ENCODE peak calls at places on chromosome 19, in six cellular contexts. One of them, this sample, is unnamed.

GRCh38 chr19:38139122-38139521 is 84.9 kb downstream of the DPF1 start:
- DNase-seq in NCI-H2081: peak
- DNase-seq in C1 segment of cervical spinal cord: no peak
- DNase-seq in effector memory CD8-positive, alpha-beta T cell: no peak
- DNase-seq in stimulated activated CD4-positive, alpha-beta T cell treated with anti-CD3 and anti-CD28 coated beads, TNF-alpha, amount 100 ng/mL, for 48 hours: no peak
- DNase-seq in activated CD4-positive, alpha-beta T cell treated with anti-CD3 and anti-CD28 coated beads for 1 hour: no peak
- DNase-seq in this sample: no peak

GRCh38 chr19:50564229-50565105 is 3.8 kb downstream of the LRRC4B start:
- DNase-seq in activated CD4-positive, alpha-beta T cell treated with anti-CD3 and anti-CD28 coated beads for 1 hour: no peak
- DNase-seq in stimulated activated CD4-positive, alpha-beta T cell treated with anti-CD3 and anti-CD28 coated beads, TNF-alpha, amount 100 ng/mL, for 48 hours: no peak
- DNase-seq in effector memory CD8-positive, alpha-beta T cell: no peak
- DNase-seq in NCI-H2081: no peak
- DNase-seq in C1 segment of cervical spinal cord: no peak
- DNase-seq in this sample: no peak

GRCh38 chr19:55440411-55441105 is 2.5 kb downstream of the SHISA7 start:
- DNase-seq in activated CD4-positive, alpha-beta T cell treated with anti-CD3 and anti-CD28 coated beads for 1 hour: no peak
- DNase-seq in effector memory CD8-positive, alpha-beta T cell: no peak
- DNase-seq in C1 segment of cervical spinal cord: no peak
- DNase-seq in stimulated activated CD4-positive, alpha-beta T cell treated with anti-CD3 and anti-CD28 coated beads, TNF-alpha, amount 100 ng/mL, for 48 hours: no peak
- DNase-seq in NCI-H2081: no peak
- DNase-seq in this sample: no peak

GRCh38 chr19:6576869-6577281 is 14.1 kb downstream of the CD70 start:
- DNase-seq in stimulated activated CD4-positive, alpha-beta T cell treated with anti-CD3 and anti-CD28 coated beads, TNF-alpha, amount 100 ng/mL, for 48 hours: no peak
- DNase-seq in effector memory CD8-positive, alpha-beta T cell: no peak
- DNase-seq in activated CD4-positive, alpha-beta T cell treated with anti-CD3 and anti-CD28 coated beads for 1 hour: no peak
- DNase-seq in C1 segment of cervical spinal cord: no peak
- DNase-seq in NCI-H2081: no peak
- DNase-seq in this sample: no peak

GRCh38 chr19:10000171-10000826 is 10.0 kb downstream of the COL5A3 start:
- DNase-seq in C1 segment of cervical spinal cord: peak
- DNase-seq in stimulated activated CD4-positive, alpha-beta T cell treated with anti-CD3 and anti-CD28 coated beads, TNF-alpha, amount 100 ng/mL, for 48 hours: peak
- DNase-seq in activated CD4-positive, alpha-beta T cell treated with anti-CD3 and anti-CD28 coated beads for 1 hour: peak
- DNase-seq in NCI-H2081: peak
- DNase-seq in effector memory CD8-positive, alpha-beta T cell: peak
- DNase-seq in this sample: peak

GRCh38 chr19:30403583-30403982 is 31.4 kb downstream of the ZNF536 start:
- DNase-seq in NCI-H2081: no peak
- DNase-seq in activated CD4-positive, alpha-beta T cell treated with anti-CD3 and anti-CD28 coated beads for 1 hour: no peak
- DNase-seq in stimulated activated CD4-positive, alpha-beta T cell treated with anti-CD3 and anti-CD28 coated beads, TNF-alpha, amount 100 ng/mL, for 48 hours: no peak
- DNase-seq in C1 segment of cervical spinal cord: no peak
- DNase-seq in effector memory CD8-positive, alpha-beta T cell: no peak
- DNase-seq in this sample: no peak

GRCh38 chr19:37941820-37942515 is 35.0 kb downstream of the SIPA1L3 start:
- DNase-seq in NCI-H2081: no peak
- DNase-seq in activated CD4-positive, alpha-beta T cell treated with anti-CD3 and anti-CD28 coated beads for 1 hour: no peak
- DNase-seq in effector memory CD8-positive, alpha-beta T cell: no peak
- DNase-seq in stimulated activated CD4-positive, alpha-beta T cell treated with anti-CD3 and anti-CD28 coated beads, TNF-alpha, amount 100 ng/mL, for 48 hours: no peak
- DNase-seq in C1 segment of cervical spinal cord: no peak
- DNase-seq in this sample: no peak

GRCh38 chr19:35044317-35045117 is 3.0 kb downstream of the HPN start:
- DNase-seq in NCI-H2081: peak
- DNase-seq in activated CD4-positive, alpha-beta T cell treated with anti-CD3 and anti-CD28 coated beads for 1 hour: peak
- DNase-seq in effector memory CD8-positive, alpha-beta T cell: peak
- DNase-seq in C1 segment of cervical spinal cord: peak
- DNase-seq in stimulated activated CD4-positive, alpha-beta T cell treated with anti-CD3 and anti-CD28 coated beads, TNF-alpha, amount 100 ng/mL, for 48 hours: peak
- DNase-seq in this sample: peak

GRCh38 chr19:1324249-1324791 is 38.6 kb downstream of the EFNA2 start:
- DNase-seq in effector memory CD8-positive, alpha-beta T cell: no peak
- DNase-seq in stimulated activated CD4-positive, alpha-beta T cell treated with anti-CD3 and anti-CD28 coated beads, TNF-alpha, amount 100 ng/mL, for 48 hours: no peak
- DNase-seq in activated CD4-positive, alpha-beta T cell treated with anti-CD3 and anti-CD28 coated beads for 1 hour: no peak
- DNase-seq in C1 segment of cervical spinal cord: no peak
- DNase-seq in NCI-H2081: no peak
- DNase-seq in this sample: no peak

GRCh38 chr19:7078007-7078406 is 8.5 kb downstream of the ZNF557 start:
- DNase-seq in NCI-H2081: no peak
- DNase-seq in stimulated activated CD4-positive, alpha-beta T cell treated with anti-CD3 and anti-CD28 coated beads, TNF-alpha, amount 100 ng/mL, for 48 hours: no peak
- DNase-seq in activated CD4-positive, alpha-beta T cell treated with anti-CD3 and anti-CD28 coated beads for 1 hour: no peak
- DNase-seq in effector memory CD8-positive, alpha-beta T cell: no peak
- DNase-seq in C1 segment of cervical spinal cord: no peak
- DNase-seq in this sample: no peak

GRCh38 chr19:31334849-31335624 is 14.2 kb downstream of the TSHZ3 start:
- DNase-seq in NCI-H2081: no peak
- DNase-seq in activated CD4-positive, alpha-beta T cell treated with anti-CD3 and anti-CD28 coated beads for 1 hour: no peak
- DNase-seq in effector memory CD8-positive, alpha-beta T cell: no peak
- DNase-seq in stimulated activated CD4-positive, alpha-beta T cell treated with anti-CD3 and anti-CD28 coated beads, TNF-alpha, amount 100 ng/mL, for 48 hours: no peak
- DNase-seq in C1 segment of cervical spinal cord: no peak
- DNase-seq in this sample: peak

GRCh38 chr19:2164020-2164988 is 571 bp downstream of the DOT1L start:
- DNase-seq in effector memory CD8-positive, alpha-beta T cell: no peak
- DNase-seq in stimulated activated CD4-positive, alpha-beta T cell treated with anti-CD3 and anti-CD28 coated beads, TNF-alpha, amount 100 ng/mL, for 48 hours: no peak
- DNase-seq in C1 segment of cervical spinal cord: peak
- DNase-seq in NCI-H2081: no peak
- DNase-seq in activated CD4-positive, alpha-beta T cell treated with anti-CD3 and anti-CD28 coated beads for 1 hour: no peak
- DNase-seq in this sample: no peak

GRCh38 chr19:14516048-14516534 is 2.1 kb downstream of the DNAJB1 start:
- DNase-seq in stimulated activated CD4-positive, alpha-beta T cell treated with anti-CD3 and anti-CD28 coated beads, TNF-alpha, amount 100 ng/mL, for 48 hours: no peak
- DNase-seq in activated CD4-positive, alpha-beta T cell treated with anti-CD3 and anti-CD28 coated beads for 1 hour: no peak
- DNase-seq in effector memory CD8-positive, alpha-beta T cell: no peak
- DNase-seq in C1 segment of cervical spinal cord: peak
- DNase-seq in NCI-H2081: peak
- DNase-seq in this sample: no peak

GRCh38 chr19:2149980-2150793 is 1.2 kb downstream of the AP3D1 start:
- DNase-seq in NCI-H2081: no peak
- DNase-seq in stimulated activated CD4-positive, alpha-beta T cell treated with anti-CD3 and anti-CD28 coated beads, TNF-alpha, amount 100 ng/mL, for 48 hours: no peak
- DNase-seq in effector memory CD8-positive, alpha-beta T cell: no peak
- DNase-seq in activated CD4-positive, alpha-beta T cell treated with anti-CD3 and anti-CD28 coated beads for 1 hour: no peak
- DNase-seq in C1 segment of cervical spinal cord: peak
- DNase-seq in this sample: peak

GRCh38 chr19:29789007-29789406 is 22.8 kb upstream of the CCNE1 start:
- DNase-seq in C1 segment of cervical spinal cord: no peak
- DNase-seq in NCI-H2081: no peak
- DNase-seq in activated CD4-positive, alpha-beta T cell treated with anti-CD3 and anti-CD28 coated beads for 1 hour: no peak
- DNase-seq in effector memory CD8-positive, alpha-beta T cell: no peak
- DNase-seq in stimulated activated CD4-positive, alpha-beta T cell treated with anti-CD3 and anti-CD28 coated beads, TNF-alpha, amount 100 ng/mL, for 48 hours: no peak
- DNase-seq in this sample: no peak

GRCh38 chr19:33214621-33215020 is 11.0 kb downstream of the SLC7A10 start:
- DNase-seq in stimulated activated CD4-positive, alpha-beta T cell treated with anti-CD3 and anti-CD28 coated beads, TNF-alpha, amount 100 ng/mL, for 48 hours: no peak
- DNase-seq in C1 segment of cervical spinal cord: no peak
- DNase-seq in activated CD4-positive, alpha-beta T cell treated with anti-CD3 and anti-CD28 coated beads for 1 hour: no peak
- DNase-seq in NCI-H2081: no peak
- DNase-seq in effector memory CD8-positive, alpha-beta T cell: no peak
- DNase-seq in this sample: peak

GRCh38 chr19:28519950-28520861 is 692.7 kb downstream of the UQCRFS1 start:
- DNase-seq in C1 segment of cervical spinal cord: no peak
- DNase-seq in stimulated activated CD4-positive, alpha-beta T cell treated with anti-CD3 and anti-CD28 coated beads, TNF-alpha, amount 100 ng/mL, for 48 hours: no peak
- DNase-seq in NCI-H2081: no peak
- DNase-seq in activated CD4-positive, alpha-beta T cell treated with anti-CD3 and anti-CD28 coated beads for 1 hour: no peak
- DNase-seq in effector memory CD8-positive, alpha-beta T cell: no peak
- DNase-seq in this sample: no peak

GRCh38 chr19:48928164-48929005 is 5.1 kb upstream of the DHDH start:
- DNase-seq in activated CD4-positive, alpha-beta T cell treated with anti-CD3 and anti-CD28 coated beads for 1 hour: no peak
- DNase-seq in stimulated activated CD4-positive, alpha-beta T cell treated with anti-CD3 and anti-CD28 coated beads, TNF-alpha, amount 100 ng/mL, for 48 hours: no peak
- DNase-seq in C1 segment of cervical spinal cord: no peak
- DNase-seq in NCI-H2081: no peak
- DNase-seq in effector memory CD8-positive, alpha-beta T cell: no peak
- DNase-seq in this sample: peak

GRCh38 chr19:29084266-29084665 is 128.7 kb downstream of the UQCRFS1 start:
- DNase-seq in effector memory CD8-positive, alpha-beta T cell: no peak
- DNase-seq in stimulated activated CD4-positive, alpha-beta T cell treated with anti-CD3 and anti-CD28 coated beads, TNF-alpha, amount 100 ng/mL, for 48 hours: no peak
- DNase-seq in C1 segment of cervical spinal cord: no peak
- DNase-seq in NCI-H2081: no peak
- DNase-seq in activated CD4-positive, alpha-beta T cell treated with anti-CD3 and anti-CD28 coated beads for 1 hour: no peak
- DNase-seq in this sample: no peak

GRCh38 chr19:35351441-35352176 is 3.9 kb downstream of the FFAR1 start:
- DNase-seq in activated CD4-positive, alpha-beta T cell treated with anti-CD3 and anti-CD28 coated beads for 1 hour: no peak
- DNase-seq in C1 segment of cervical spinal cord: no peak
- DNase-seq in stimulated activated CD4-positive, alpha-beta T cell treated with anti-CD3 and anti-CD28 coated beads, TNF-alpha, amount 100 ng/mL, for 48 hours: no peak
- DNase-seq in NCI-H2081: no peak
- DNase-seq in effector memory CD8-positive, alpha-beta T cell: no peak
- DNase-seq in this sample: no peak

GRCh38 chr19:49425922-49426592 is 869 bp downstream of the GFY start:
- DNase-seq in NCI-H2081: no peak
- DNase-seq in activated CD4-positive, alpha-beta T cell treated with anti-CD3 and anti-CD28 coated beads for 1 hour: no peak
- DNase-seq in C1 segment of cervical spinal cord: no peak
- DNase-seq in effector memory CD8-positive, alpha-beta T cell: no peak
- DNase-seq in stimulated activated CD4-positive, alpha-beta T cell treated with anti-CD3 and anti-CD28 coated beads, TNF-alpha, amount 100 ng/mL, for 48 hours: no peak
- DNase-seq in this sample: no peak

GRCh38 chr19:20969498-20969897 is 46.4 kb downstream of the ZNF85 start:
- DNase-seq in C1 segment of cervical spinal cord: no peak
- DNase-seq in stimulated activated CD4-positive, alpha-beta T cell treated with anti-CD3 and anti-CD28 coated beads, TNF-alpha, amount 100 ng/mL, for 48 hours: no peak
- DNase-seq in NCI-H2081: no peak
- DNase-seq in activated CD4-positive, alpha-beta T cell treated with anti-CD3 and anti-CD28 coated beads for 1 hour: no peak
- DNase-seq in effector memory CD8-positive, alpha-beta T cell: no peak
- DNase-seq in this sample: no peak

GRCh38 chr19:2503521-2504109 is 27.7 kb downstream of the GADD45B start:
- DNase-seq in C1 segment of cervical spinal cord: no peak
- DNase-seq in NCI-H2081: no peak
- DNase-seq in stimulated activated CD4-positive, alpha-beta T cell treated with anti-CD3 and anti-CD28 coated beads, TNF-alpha, amount 100 ng/mL, for 48 hours: peak
- DNase-seq in activated CD4-positive, alpha-beta T cell treated with anti-CD3 and anti-CD28 coated beads for 1 hour: peak
- DNase-seq in effector memory CD8-positive, alpha-beta T cell: peak
- DNase-seq in this sample: peak

GRCh38 chr19:4267901-4268815 is 10.9 kb upstream of the SHD start:
- DNase-seq in C1 segment of cervical spinal cord: no peak
- DNase-seq in effector memory CD8-positive, alpha-beta T cell: no peak
- DNase-seq in activated CD4-positive, alpha-beta T cell treated with anti-CD3 and anti-CD28 coated beads for 1 hour: no peak
- DNase-seq in NCI-H2081: no peak
- DNase-seq in stimulated activated CD4-positive, alpha-beta T cell treated with anti-CD3 and anti-CD28 coated beads, TNF-alpha, amount 100 ng/mL, for 48 hours: no peak
- DNase-seq in this sample: no peak

GRCh38 chr19:17703823-17704463 is 15.3 kb upstream of the MAP1S start:
- DNase-seq in activated CD4-positive, alpha-beta T cell treated with anti-CD3 and anti-CD28 coated beads for 1 hour: peak
- DNase-seq in C1 segment of cervical spinal cord: peak
- DNase-seq in effector memory CD8-positive, alpha-beta T cell: peak
- DNase-seq in stimulated activated CD4-positive, alpha-beta T cell treated with anti-CD3 and anti-CD28 coated beads, TNF-alpha, amount 100 ng/mL, for 48 hours: peak
- DNase-seq in NCI-H2081: no peak
- DNase-seq in this sample: peak

GRCh38 chr19:7883796-7884570 is 4.3 kb upstream of the LRRC8E start:
- DNase-seq in activated CD4-positive, alpha-beta T cell treated with anti-CD3 and anti-CD28 coated beads for 1 hour: no peak
- DNase-seq in NCI-H2081: no peak
- DNase-seq in C1 segment of cervical spinal cord: no peak
- DNase-seq in effector memory CD8-positive, alpha-beta T cell: no peak
- DNase-seq in stimulated activated CD4-positive, alpha-beta T cell treated with anti-CD3 and anti-CD28 coated beads, TNF-alpha, amount 100 ng/mL, for 48 hours: no peak
- DNase-seq in this sample: peak

GRCh38 chr19:784541-784940 is 12.7 kb upstream of the PTBP1 start:
- DNase-seq in activated CD4-positive, alpha-beta T cell treated with anti-CD3 and anti-CD28 coated beads for 1 hour: no peak
- DNase-seq in effector memory CD8-positive, alpha-beta T cell: no peak
- DNase-seq in stimulated activated CD4-positive, alpha-beta T cell treated with anti-CD3 and anti-CD28 coated beads, TNF-alpha, amount 100 ng/mL, for 48 hours: no peak
- DNase-seq in NCI-H2081: no peak
- DNase-seq in C1 segment of cervical spinal cord: no peak
- DNase-seq in this sample: no peak

GRCh38 chr19:18167975-18168645 is 5.5 kb upstream of the IFI30 start:
- DNase-seq in effector memory CD8-positive, alpha-beta T cell: peak
- DNase-seq in activated CD4-positive, alpha-beta T cell treated with anti-CD3 and anti-CD28 coated beads for 1 hour: peak
- DNase-seq in NCI-H2081: no peak
- DNase-seq in stimulated activated CD4-positive, alpha-beta T cell treated with anti-CD3 and anti-CD28 coated beads, TNF-alpha, amount 100 ng/mL, for 48 hours: peak
- DNase-seq in C1 segment of cervical spinal cord: peak
- DNase-seq in this sample: peak

GRCh38 chr19:53388168-53388567 is 6.8 kb upstream of the ZNF765 start:
- DNase-seq in stimulated activated CD4-positive, alpha-beta T cell treated with anti-CD3 and anti-CD28 coated beads, TNF-alpha, amount 100 ng/mL, for 48 hours: no peak
- DNase-seq in C1 segment of cervical spinal cord: no peak
- DNase-seq in NCI-H2081: no peak
- DNase-seq in effector memory CD8-positive, alpha-beta T cell: no peak
- DNase-seq in activated CD4-positive, alpha-beta T cell treated with anti-CD3 and anti-CD28 coated beads for 1 hour: no peak
- DNase-seq in this sample: peak

GRCh38 chr19:55546822-55547614 is 1.7 kb upstream of the SBK3 start:
- DNase-seq in activated CD4-positive, alpha-beta T cell treated with anti-CD3 and anti-CD28 coated beads for 1 hour: no peak
- DNase-seq in stimulated activated CD4-positive, alpha-beta T cell treated with anti-CD3 and anti-CD28 coated beads, TNF-alpha, amount 100 ng/mL, for 48 hours: no peak
- DNase-seq in effector memory CD8-positive, alpha-beta T cell: no peak
- DNase-seq in NCI-H2081: no peak
- DNase-seq in C1 segment of cervical spinal cord: peak
- DNase-seq in this sample: peak

GRCh38 chr19:54517483-54517882 is 14.9 kb downstream of the LAIR2 start:
- DNase-seq in stimulated activated CD4-positive, alpha-beta T cell treated with anti-CD3 and anti-CD28 coated beads, TNF-alpha, amount 100 ng/mL, for 48 hours: peak
- DNase-seq in activated CD4-positive, alpha-beta T cell treated with anti-CD3 and anti-CD28 coated beads for 1 hour: no peak
- DNase-seq in effector memory CD8-positive, alpha-beta T cell: peak
- DNase-seq in NCI-H2081: no peak
- DNase-seq in C1 segment of cervical spinal cord: peak
- DNase-seq in this sample: peak

GRCh38 chr19:15161028-15161984 is 39.5 kb downstream of the NOTCH3 start:
- DNase-seq in activated CD4-positive, alpha-beta T cell treated with anti-CD3 and anti-CD28 coated beads for 1 hour: no peak
- DNase-seq in C1 segment of cervical spinal cord: no peak
- DNase-seq in stimulated activated CD4-positive, alpha-beta T cell treated with anti-CD3 and anti-CD28 coated beads, TNF-alpha, amount 100 ng/mL, for 48 hours: no peak
- DNase-seq in NCI-H2081: peak
- DNase-seq in effector memory CD8-positive, alpha-beta T cell: peak
- DNase-seq in this sample: peak

GRCh38 chr19:6626764-6627163 is 35.8 kb upstream of the CD70 start:
- DNase-seq in stimulated activated CD4-positive, alpha-beta T cell treated with anti-CD3 and anti-CD28 coated beads, TNF-alpha, amount 100 ng/mL, for 48 hours: no peak
- DNase-seq in NCI-H2081: no peak
- DNase-seq in activated CD4-positive, alpha-beta T cell treated with anti-CD3 and anti-CD28 coated beads for 1 hour: no peak
- DNase-seq in C1 segment of cervical spinal cord: no peak
- DNase-seq in effector memory CD8-positive, alpha-beta T cell: no peak
- DNase-seq in this sample: no peak

GRCh38 chr19:55366790-55367189 is 3.5 kb downstream of the IL11 start:
- DNase-seq in stimulated activated CD4-positive, alpha-beta T cell treated with anti-CD3 and anti-CD28 coated beads, TNF-alpha, amount 100 ng/mL, for 48 hours: no peak
- DNase-seq in effector memory CD8-positive, alpha-beta T cell: no peak
- DNase-seq in NCI-H2081: no peak
- DNase-seq in activated CD4-positive, alpha-beta T cell treated with anti-CD3 and anti-CD28 coated beads for 1 hour: no peak
- DNase-seq in C1 segment of cervical spinal cord: no peak
- DNase-seq in this sample: no peak

GRCh38 chr19:3115916-3116602 is 19.8 kb upstream of the GNA15 start:
- DNase-seq in C1 segment of cervical spinal cord: no peak
- DNase-seq in NCI-H2081: no peak
- DNase-seq in activated CD4-positive, alpha-beta T cell treated with anti-CD3 and anti-CD28 coated beads for 1 hour: no peak
- DNase-seq in stimulated activated CD4-positive, alpha-beta T cell treated with anti-CD3 and anti-CD28 coated beads, TNF-alpha, amount 100 ng/mL, for 48 hours: no peak
- DNase-seq in effector memory CD8-positive, alpha-beta T cell: no peak
- DNase-seq in this sample: no peak

GRCh38 chr19:5679289-5680082 is 830 bp downstream of the MICOS13 start:
- DNase-seq in NCI-H2081: no peak
- DNase-seq in effector memory CD8-positive, alpha-beta T cell: no peak
- DNase-seq in stimulated activated CD4-positive, alpha-beta T cell treated with anti-CD3 and anti-CD28 coated beads, TNF-alpha, amount 100 ng/mL, for 48 hours: no peak
- DNase-seq in C1 segment of cervical spinal cord: no peak
- DNase-seq in activated CD4-positive, alpha-beta T cell treated with anti-CD3 and anti-CD28 coated beads for 1 hour: no peak
- DNase-seq in this sample: no peak

GRCh38 chr19:42594617-42595489 is at the start of gene CEACAM8:
- DNase-seq in effector memory CD8-positive, alpha-beta T cell: no peak
- DNase-seq in C1 segment of cervical spinal cord: no peak
- DNase-seq in NCI-H2081: no peak
- DNase-seq in stimulated activated CD4-positive, alpha-beta T cell treated with anti-CD3 and anti-CD28 coated beads, TNF-alpha, amount 100 ng/mL, for 48 hours: no peak
- DNase-seq in activated CD4-positive, alpha-beta T cell treated with anti-CD3 and anti-CD28 coated beads for 1 hour: no peak
- DNase-seq in this sample: no peak

GRCh38 chr19:31226536-31226935 is 122.7 kb downstream of the TSHZ3 start:
- DNase-seq in activated CD4-positive, alpha-beta T cell treated with anti-CD3 and anti-CD28 coated beads for 1 hour: no peak
- DNase-seq in NCI-H2081: no peak
- DNase-seq in C1 segment of cervical spinal cord: no peak
- DNase-seq in stimulated activated CD4-positive, alpha-beta T cell treated with anti-CD3 and anti-CD28 coated beads, TNF-alpha, amount 100 ng/mL, for 48 hours: no peak
- DNase-seq in effector memory CD8-positive, alpha-beta T cell: no peak
- DNase-seq in this sample: no peak

GRCh38 chr19:6663236-6664187 is 6.4 kb downstream of the TNFSF14 start:
- DNase-seq in stimulated activated CD4-positive, alpha-beta T cell treated with anti-CD3 and anti-CD28 coated beads, TNF-alpha, amount 100 ng/mL, for 48 hours: no peak
- DNase-seq in NCI-H2081: no peak
- DNase-seq in C1 segment of cervical spinal cord: no peak
- DNase-seq in effector memory CD8-positive, alpha-beta T cell: peak
- DNase-seq in activated CD4-positive, alpha-beta T cell treated with anti-CD3 and anti-CD28 coated beads for 1 hour: no peak
- DNase-seq in this sample: no peak

GRCh38 chr19:2150794-2151338 is 500 bp downstream of the AP3D1 start:
- DNase-seq in activated CD4-positive, alpha-beta T cell treated with anti-CD3 and anti-CD28 coated beads for 1 hour: no peak
- DNase-seq in C1 segment of cervical spinal cord: no peak
- DNase-seq in stimulated activated CD4-positive, alpha-beta T cell treated with anti-CD3 and anti-CD28 coated beads, TNF-alpha, amount 100 ng/mL, for 48 hours: no peak
- DNase-seq in effector memory CD8-positive, alpha-beta T cell: no peak
- DNase-seq in NCI-H2081: no peak
- DNase-seq in this sample: no peak

This sample was measured in IMR-90.